ENCODE peak calls at places on chromosomes 4 and X, in nine cellular contexts. R is uterus, G is upper lobe of left lung, C is tibial nerve, L is heart left ventricle, X is vagina, M is testis, A is IMR-90, U is esophagus muscularis mucosa. H is an unnamed sample.

GRCh38 chr4:24753519-24753918 is 41.9 kb upstream of the SOD3 start:
- DNase-seq in R (no peak), G (no peak), C (no peak), L (no peak), X (no peak), M (no peak), A (peak; percentile 67), U (no peak), H (no peak)

GRCh38 chr4:34183916-34184315 is 2060.4 kb downstream of the ARAP2 start:
- DNase-seq in R (no peak), G (no peak), C (no peak), L (no peak), X (no peak), M (no peak), A (no peak), U (no peak), H (no peak)

GRCh38 chrX:11899091-11899490 is 141.1 kb downstream of the MSL3 start:
- DNase-seq in R (no peak), G (no peak), C (no peak), L (no peak), X (no peak), M (no peak), A (no peak), U (no peak), H (no peak)

GRCh38 chr4:152098365-152099060 is 337.7 kb upstream of the GATB start:
- DNase-seq in R (no peak), G (no peak), C (no peak), L (no peak), X (no peak), M (no peak), A (no peak), U (no peak), H (no peak)

GRCh38 chr4:117447925-117448324 is 362.5 kb upstream of the TRAM1L1 start:
- DNase-seq in R (no peak), G (no peak), C (no peak), L (no peak), X (no peak), M (peak; percentile 84), A (no peak), U (no peak), H (no peak)

GRCh38 chr4:39054497-39054896 is 7.5 kb upstream of the KLHL5 start:
- DNase-seq in R (no peak), G (no peak), C (no peak), L (no peak), X (no peak), M (no peak), A (no peak), U (no peak), H (no peak)

GRCh38 chr4:156781852-156782251 is 189.7 kb downstream of the PDGFC start:
- DNase-seq in R (no peak), G (no peak), C (no peak), L (no peak), X (no peak), M (no peak), A (peak; percentile 40), U (no peak), H (no peak)

GRCh38 chr4:59223292-59223941 is 1976.7 kb upstream of the ADGRL3 start:
- DNase-seq in R (no peak), G (no peak), C (no peak), L (no peak), X (no peak), M (no peak), A (no peak), U (no peak), H (no peak)

GRCh38 chrX:23304881-23305280 is 29.8 kb upstream of the PTCHD1 start:
- DNase-seq in R (no peak), G (no peak), C (no peak), L (no peak), X (no peak), M (no peak), A (no peak), U (no peak), H (no peak)

GRCh38 chr4:71132486-71132885 is 139.0 kb downstream of the DCK start:
- DNase-seq in R (no peak), G (no peak), C (no peak), L (no peak), X (no peak), M (no peak), A (peak; percentile 60), U (no peak), H (no peak)

GRCh38 chr4:101211146-101211553 is 136.2 kb downstream of the PPP3CA start:
- DNase-seq in R (no peak), G (no peak), C (no peak), L (no peak), X (no peak), M (no peak), A (peak; percentile 58), U (no peak), H (no peak)

DNA sequence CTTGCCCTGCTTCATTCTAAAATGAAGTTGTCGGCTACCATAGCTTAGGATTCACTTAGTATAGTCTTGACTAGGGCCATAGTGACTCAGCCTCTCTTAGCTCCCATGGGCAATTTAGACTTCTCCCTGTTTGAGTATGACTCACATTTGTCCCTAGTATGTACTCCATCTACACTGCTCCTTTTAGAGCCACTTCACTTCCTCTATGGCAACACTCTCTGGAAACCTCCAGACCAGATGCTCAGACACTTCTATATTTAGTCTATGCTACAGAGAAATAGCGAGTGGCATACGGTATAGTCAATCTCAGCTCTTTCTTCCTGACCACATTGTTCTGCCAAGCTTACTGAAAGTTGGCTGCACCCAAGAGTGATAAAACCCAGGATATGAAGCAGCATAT is 11.2 kb downstream of the MEPE start:
- DNase-seq in R (no peak), G (peak; percentile 50), C (no peak), L (no peak), X (no peak), M (no peak), A (peak; percentile 52), U (no peak), H (no peak)
- H3K27me3 ChIP-seq in R (no peaks in the 10 kb centered on the region), G (no peaks in the 10 kb centered on the region), C (no peaks in the 10 kb centered on the region), L (no peaks in the 10 kb centered on the region), X (no peaks in the 10 kb centered on the region), M (no peaks in the 10 kb centered on the region), A (peaks cover 6% of the 10 kb centered on the region), U (no peaks in the 10 kb centered on the region), H (no peaks in the 10 kb centered on the region)

GRCh38 chrX:120560842-120561633 is at the start of gene CUL4B:
- DNase-seq in R (peak; percentile 90), G (peak; percentile 92), C (peak; percentile 90), L (peak; percentile 94), X (peak; percentile 96), M (peak; percentile 96), A (peak; percentile 94), U (peak; percentile 97), H (peak; percentile 79)

GRCh38 chrX:120560405-120560841 is 339 bp downstream of the CUL4B start:
- DNase-seq in R (no peak), G (peak; percentile 26), C (no peak), L (no peak), X (no peak), M (no peak), A (peak; percentile 39), U (peak; percentile 90), H (no peak)

GRCh38 chrX:120559799-120560198 is 963 bp downstream of the CUL4B start:
- DNase-seq in R (no peak), G (peak; percentile 21), C (no peak), L (no peak), X (no peak), M (peak; percentile 27), A (no peak), U (no peak), H (no peak)

GRCh38 chrX:120562569-120562926 is 1.8 kb upstream of the CUL4B start:
- DNase-seq in R (no peak), G (no peak), C (no peak), L (no peak), X (no peak), M (no peak), A (no peak), U (no peak), H (no peak)

DNA sequence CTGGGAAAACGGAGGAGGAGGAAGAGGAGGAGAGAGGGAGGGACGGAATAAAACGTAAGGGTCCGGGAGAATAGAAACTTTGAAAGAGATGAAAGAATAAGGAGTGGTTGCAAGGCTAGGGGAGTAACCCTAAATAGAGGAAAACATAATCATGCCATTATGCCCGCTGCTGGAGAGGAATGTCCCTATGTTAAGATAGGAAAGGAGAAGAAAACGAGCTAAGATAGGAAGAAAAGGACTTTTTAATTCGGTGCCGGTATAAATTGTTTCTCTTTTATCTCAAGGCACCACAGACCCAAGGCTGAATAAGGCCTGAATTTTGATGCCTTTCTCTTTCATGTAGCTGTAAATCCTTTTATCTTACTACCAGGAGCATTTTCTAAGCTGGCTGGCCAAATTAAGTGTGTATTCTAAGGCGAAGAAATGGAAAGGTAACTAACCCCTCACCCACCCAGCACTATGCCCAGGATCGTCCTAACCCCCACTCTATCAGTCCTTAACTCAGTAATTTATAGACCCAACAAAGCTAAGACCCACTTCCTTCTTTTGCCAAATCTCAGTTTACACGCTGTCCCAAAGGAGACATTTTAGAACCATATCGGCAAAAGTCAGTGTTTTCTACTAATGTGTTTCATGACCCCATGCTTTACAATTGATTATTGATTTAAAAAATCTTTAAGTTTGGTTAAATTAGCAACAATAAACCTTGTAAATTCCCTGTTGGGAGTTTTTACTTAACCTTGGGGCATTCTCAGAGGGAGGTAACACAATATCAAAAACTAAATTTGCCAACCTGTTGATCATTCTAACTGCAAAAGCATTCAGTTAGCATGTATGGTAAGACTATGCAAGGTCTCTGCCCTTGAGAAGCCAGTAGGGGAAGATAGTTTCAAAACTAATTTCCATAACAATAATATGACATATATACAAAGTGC is 1.1 kb upstream of the CUL4B start:
- DNase-seq in R (no peak), G (no peak), C (no peak), L (no peak), X (no peak), M (no peak), A (no peak), U (no peak), H (no peak)
- TF ChIP-seq POLR2A in R (no peak), G (no peak), C (peak; percentile 61), L (peak; percentile 56), X (peak; percentile 42), M (no peak), A (peak; percentile 67), U (no peak), H (no peak)

GRCh38 chr4:31043382-31044062 is 323.4 kb downstream of the PCDH7 start:
- DNase-seq in R (no peak), G (no peak), C (no peak), L (no peak), X (no peak), M (no peak), A (no peak), U (no peak), H (no peak)
- H3K27ac ChIP-seq in R (no peak overlapping the region), G (no peak overlapping the region), C (no peak overlapping the region), L (no peak overlapping the region), X (no peak overlapping the region), M (no peak overlapping the region), A (no peak overlapping the region), U (no peak overlapping the region), H (no peak overlapping the region)

DNA sequence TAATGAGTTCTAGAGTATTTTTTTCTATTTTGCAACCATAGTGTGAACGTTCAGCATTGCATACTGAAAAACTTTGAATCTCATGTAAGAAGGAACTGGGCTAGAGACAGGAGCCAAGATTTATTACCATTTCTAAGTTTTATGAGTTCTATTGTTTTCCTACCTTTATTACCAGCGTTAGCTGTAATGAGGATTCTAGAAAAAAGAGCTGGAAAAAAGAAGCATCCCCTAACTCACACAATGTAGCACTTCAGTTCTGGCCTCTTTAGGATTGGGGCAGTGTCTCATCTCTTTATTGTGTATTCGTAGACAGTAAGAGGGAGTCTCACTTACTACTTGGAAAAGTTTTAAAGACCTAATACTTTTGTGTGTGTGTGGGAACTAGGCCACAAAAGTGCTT is 101.6 kb upstream of the TENM3 start:
- DNase-seq in R (no peak), G (no peak), C (no peak), L (no peak), X (no peak), M (no peak), A (no peak), U (no peak), H (no peak)
- H3K27me3 ChIP-seq in R (peaks cover 11% of the 10 kb centered on the region), G (peaks cover 13% of the 10 kb centered on the region), C (peaks cover 41% of the 10 kb centered on the region), L (peaks cover 28% of the 10 kb centered on the region), X (peaks cover 3% of the 10 kb centered on the region), M (no peaks in the 10 kb centered on the region), A (no peaks in the 10 kb centered on the region), U (peaks cover 11% of the 10 kb centered on the region), H (no peaks in the 10 kb centered on the region)